ENCODE peak calls at places on chromosomes 11 and 22, in eight cellular contexts. V is MM.1S, R is AG09319, D is tibial artery, C is omental fat pad, M is H54, U is NCI-H460, I is HS-5. S is an unnamed sample.

GRCh38 chr22:25753252-25753651 is 11.3 kb downstream of the MYO18B start:
- DNase-seq in V (no peak), R (no peak), D (no peak), C (no peak), M (no peak), U (no peak), I (no peak), S (no peak)

GRCh38 chr22:22201185-22201924 is 43.2 kb upstream of the VPREB1 start:
- DNase-seq in V (peak), R (no peak), D (no peak), C (no peak), M (peak), U (peak), I (no peak), S (no peak)

GRCh38 chr11:91608662-91609061 is 616.0 kb upstream of the FAT3 start:
- DNase-seq in V (no peak), R (no peak), D (no peak), C (no peak), M (no peak), U (no peak), I (no peak), S (no peak)

GRCh38 chr11:79195209-79195608 is 245.6 kb downstream of the TENM4 start:
- DNase-seq in V (no peak), R (no peak), D (no peak), C (no peak), M (no peak), U (no peak), I (no peak), S (no peak)

GRCh38 chr22:43707650-43708049 is 104.5 kb downstream of the EFCAB6 start:
- DNase-seq in V (no peak), R (no peak), D (no peak), C (no peak), M (no peak), U (no peak), I (no peak), S (no peak)

GRCh38 chr22:47783433-47784366 is 1021.2 kb downstream of the TBC1D22A start:
- DNase-seq in V (no peak), R (no peak), D (no peak), C (no peak), M (no peak), U (no peak), I (no peak), S (no peak)

GRCh38 chr22:22817468-22818201 is 70.0 kb upstream of the IGLL5 start:
- DNase-seq in V (no peak), R (no peak), D (no peak), C (no peak), M (no peak), U (no peak), I (no peak), S (no peak)

GRCh38 chr11:6319879-6320410 is 356 bp downstream of the CAVIN3 start:
- DNase-seq in V (no peak), R (peak), D (peak), C (peak), M (no peak), U (peak), I (peak), S (no peak)

GRCh38 chr11:125674210-125674609 is 6.4 kb downstream of the ACRV1 start:
- DNase-seq in V (no peak), R (no peak), D (no peak), C (no peak), M (no peak), U (no peak), I (no peak), S (no peak)

GRCh38 chr11:35166369-35167360 is 27.7 kb downstream of the CD44 start:
- DNase-seq in V (peak), R (peak), D (peak), C (no peak), M (peak), U (peak), I (peak), S (peak)

S was measured in retinal pigment epithelial cell.